ENCODE peak calls at places on chromosome 16, in six cellular contexts. One of them, this sample, is unnamed.

GRCh38 chr16:69187891-69188451 is 1.0 kb downstream of the SNTB2 start:
- DNase-seq in tibial nerve: peak
- DNase-seq in endothelial cell of umbilical vein: peak
- DNase-seq in NB4: peak
- DNase-seq in GM12891: no peak
- DNase-seq in stomach: peak
- DNase-seq in this sample: no peak

GRCh38 chr16:21264226-21265036 is 13.7 kb downstream of the CRYM start:
- DNase-seq in GM12891: no peak
- DNase-seq in endothelial cell of umbilical vein: peak
- DNase-seq in stomach: no peak
- DNase-seq in NB4: no peak
- DNase-seq in tibial nerve: no peak
- DNase-seq in this sample: no peak

GRCh38 chr16:11500720-11501346 is 85.9 kb downstream of the LITAF start:
- DNase-seq in GM12891: no peak
- DNase-seq in NB4: no peak
- DNase-seq in stomach: no peak
- DNase-seq in tibial nerve: no peak
- DNase-seq in endothelial cell of umbilical vein: no peak
- DNase-seq in this sample: no peak

GRCh38 chr16:64478258-64478906 is 643.5 kb downstream of the CDH11 start:
- DNase-seq in tibial nerve: no peak
- DNase-seq in stomach: no peak
- DNase-seq in NB4: no peak
- DNase-seq in GM12891: no peak
- DNase-seq in endothelial cell of umbilical vein: peak
- DNase-seq in this sample: no peak

GRCh38 chr16:10590342-10590741 is 9.9 kb upstream of the EMP2 start:
- DNase-seq in tibial nerve: no peak
- DNase-seq in GM12891: no peak
- DNase-seq in endothelial cell of umbilical vein: no peak
- DNase-seq in stomach: no peak
- DNase-seq in NB4: no peak
- DNase-seq in this sample: no peak

GRCh38 chr16:56558024-56558747 is 6.7 kb upstream of the MT4 start:
- DNase-seq in NB4: no peak
- DNase-seq in tibial nerve: no peak
- DNase-seq in stomach: no peak
- DNase-seq in GM12891: no peak
- DNase-seq in endothelial cell of umbilical vein: no peak
- DNase-seq in this sample: peak

GRCh38 chr16:87303962-87304521 is 13.2 kb downstream of the C16orf95 start:
- DNase-seq in tibial nerve: no peak
- DNase-seq in GM12891: no peak
- DNase-seq in endothelial cell of umbilical vein: no peak
- DNase-seq in stomach: no peak
- DNase-seq in NB4: no peak
- DNase-seq in this sample: no peak

GRCh38 chr16:64981568-64982281 is 140.1 kb downstream of the CDH11 start:
- DNase-seq in endothelial cell of umbilical vein: no peak
- DNase-seq in stomach: no peak
- DNase-seq in NB4: no peak
- DNase-seq in GM12891: no peak
- DNase-seq in tibial nerve: no peak
- DNase-seq in this sample: no peak

GRCh38 chr16:73504591-73504990 is 456.7 kb upstream of the ZFHX3 start:
- DNase-seq in GM12891: no peak
- DNase-seq in endothelial cell of umbilical vein: no peak
- DNase-seq in stomach: no peak
- DNase-seq in tibial nerve: no peak
- DNase-seq in NB4: no peak
- DNase-seq in this sample: no peak

GRCh38 chr16:70658921-70659320 is 12.6 kb downstream of the IL34 start:
- DNase-seq in GM12891: no peak
- DNase-seq in NB4: no peak
- DNase-seq in tibial nerve: no peak
- DNase-seq in endothelial cell of umbilical vein: no peak
- DNase-seq in stomach: no peak
- DNase-seq in this sample: no peak

GRCh38 chr16:65098916-65099315 is 22.9 kb downstream of the CDH11 start:
- DNase-seq in stomach: no peak
- DNase-seq in NB4: no peak
- DNase-seq in GM12891: no peak
- DNase-seq in tibial nerve: no peak
- DNase-seq in endothelial cell of umbilical vein: no peak
- DNase-seq in this sample: no peak

GRCh38 chr16:63530974-63531373 is 1494.7 kb upstream of the CDH8 start:
- DNase-seq in stomach: no peak
- DNase-seq in NB4: no peak
- DNase-seq in tibial nerve: no peak
- DNase-seq in GM12891: no peak
- DNase-seq in endothelial cell of umbilical vein: no peak
- DNase-seq in this sample: no peak

GRCh38 chr16:85229869-85230416 is 117.7 kb upstream of the CIBAR2 start:
- DNase-seq in tibial nerve: no peak
- DNase-seq in endothelial cell of umbilical vein: no peak
- DNase-seq in NB4: no peak
- DNase-seq in stomach: no peak
- DNase-seq in GM12891: no peak
- DNase-seq in this sample: no peak

GRCh38 chr16:65070831-65071230 is 51.0 kb downstream of the CDH11 start:
- DNase-seq in NB4: peak
- DNase-seq in endothelial cell of umbilical vein: peak
- DNase-seq in GM12891: no peak
- DNase-seq in tibial nerve: peak
- DNase-seq in stomach: peak
- DNase-seq in this sample: peak

GRCh38 chr16:77132051-77132618 is 58.9 kb upstream of the MON1B start:
- DNase-seq in tibial nerve: no peak
- DNase-seq in NB4: no peak
- DNase-seq in GM12891: no peak
- DNase-seq in endothelial cell of umbilical vein: no peak
- DNase-seq in stomach: no peak
- DNase-seq in this sample: no peak

GRCh38 chr16:71727545-71728324 is 3.2 kb upstream of the PHLPP2 start:
- DNase-seq in NB4: no peak
- DNase-seq in tibial nerve: no peak
- DNase-seq in stomach: no peak
- DNase-seq in GM12891: no peak
- DNase-seq in endothelial cell of umbilical vein: no peak
- DNase-seq in this sample: no peak

GRCh38 chr16:17138801-17139200 is 332.0 kb downstream of the XYLT1 start:
- DNase-seq in stomach: no peak
- DNase-seq in tibial nerve: no peak
- DNase-seq in GM12891: no peak
- DNase-seq in endothelial cell of umbilical vein: no peak
- DNase-seq in NB4: peak
- DNase-seq in this sample: no peak

GRCh38 chr16:89574681-89575246 is 794 bp upstream of the CPNE7 start:
- DNase-seq in endothelial cell of umbilical vein: peak
- DNase-seq in NB4: peak
- DNase-seq in tibial nerve: no peak
- DNase-seq in GM12891: peak
- DNase-seq in stomach: peak
- DNase-seq in this sample: peak

GRCh38 chr16:47492428-47493357 is 31.6 kb downstream of the PHKB start:
- DNase-seq in stomach: peak
- DNase-seq in tibial nerve: peak
- DNase-seq in GM12891: no peak
- DNase-seq in endothelial cell of umbilical vein: no peak
- DNase-seq in NB4: peak
- DNase-seq in this sample: no peak
- TF ChIP-seq POLR2A in stomach: no peak
- TF ChIP-seq POLR2A in tibial nerve: no peak
- TF ChIP-seq POLR2A in GM12891: no peak
- TF ChIP-seq POLR2A in endothelial cell of umbilical vein: no peak
- TF ChIP-seq POLR2A in NB4: peak
- TF ChIP-seq POLR2A in this sample: no peak

GRCh38 chr16:30526823-30527634 is 663 bp upstream of the ZNF768 start:
- DNase-seq in GM12891: peak
- DNase-seq in NB4: peak
- DNase-seq in tibial nerve: peak
- DNase-seq in endothelial cell of umbilical vein: peak
- DNase-seq in stomach: peak
- DNase-seq in this sample: peak
- TF ChIP-seq POLR2A in GM12891: peak
- TF ChIP-seq POLR2A in NB4: peak
- TF ChIP-seq POLR2A in tibial nerve: peak
- TF ChIP-seq POLR2A in endothelial cell of umbilical vein: peak
- TF ChIP-seq POLR2A in stomach: peak
- TF ChIP-seq POLR2A in this sample: no peak

GRCh38 chr16:721765-722481 is 977 bp downstream of the ANTKMT start:
- DNase-seq in endothelial cell of umbilical vein: no peak
- DNase-seq in GM12891: no peak
- DNase-seq in NB4: no peak
- DNase-seq in tibial nerve: no peak
- DNase-seq in stomach: no peak
- DNase-seq in this sample: no peak

GRCh38 chr16:720507-720989 is 398 bp upstream of the ANTKMT start:
- DNase-seq in stomach: no peak
- DNase-seq in endothelial cell of umbilical vein: peak
- DNase-seq in NB4: peak
- DNase-seq in tibial nerve: no peak
- DNase-seq in GM12891: peak
- DNase-seq in this sample: no peak

GRCh38 chr16:719815-720506 is 985 bp upstream of the ANTKMT start:
- DNase-seq in tibial nerve: no peak
- DNase-seq in GM12891: no peak
- DNase-seq in stomach: no peak
- DNase-seq in endothelial cell of umbilical vein: no peak
- DNase-seq in NB4: peak
- DNase-seq in this sample: peak

GRCh38 chr16:722835-723633 is 2.1 kb downstream of the ANTKMT start:
- DNase-seq in stomach: no peak
- DNase-seq in tibial nerve: no peak
- DNase-seq in endothelial cell of umbilical vein: no peak
- DNase-seq in GM12891: no peak
- DNase-seq in NB4: no peak
- DNase-seq in this sample: no peak

DNA sequence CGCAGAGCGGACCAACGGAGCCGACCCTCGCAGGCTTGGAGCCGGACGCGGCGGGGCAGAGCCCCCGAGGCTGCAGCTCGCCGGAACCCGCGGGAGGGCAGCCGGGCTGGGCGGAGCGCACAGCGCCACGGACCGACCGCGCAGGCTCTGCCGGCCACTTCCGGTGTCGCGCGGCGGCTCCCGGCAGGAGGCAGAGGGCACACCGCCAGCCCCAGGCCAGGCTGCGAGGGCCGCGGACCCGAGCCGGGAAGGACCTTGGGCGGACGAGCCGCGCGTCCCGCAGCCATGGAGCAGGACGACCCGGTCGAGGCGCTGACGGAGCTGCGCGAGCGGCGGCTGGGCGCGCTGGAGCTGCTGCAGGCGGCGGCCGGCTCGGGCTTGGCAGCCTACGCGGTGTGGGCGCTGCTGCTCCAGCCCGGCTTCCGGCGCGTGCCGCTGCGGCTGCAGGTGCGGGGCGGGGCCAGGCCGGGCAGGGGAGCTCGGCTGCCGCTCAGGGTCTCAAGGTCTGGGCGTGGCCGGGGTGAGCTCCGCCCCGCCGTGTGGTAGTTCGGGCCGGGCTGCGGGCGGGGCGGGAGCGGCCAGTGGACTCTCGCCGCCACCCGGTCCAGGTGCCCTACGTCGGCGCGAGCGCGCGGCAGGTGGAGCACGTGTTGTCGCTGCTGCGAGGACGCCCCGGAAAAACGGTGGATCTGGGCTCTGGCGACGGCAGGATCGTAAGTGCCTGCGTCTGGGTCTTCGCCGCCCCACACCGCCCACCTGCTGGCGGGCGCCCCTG is at the start of gene ANTKMT:
- DNase-seq in NB4: peak
- DNase-seq in GM12891: peak
- DNase-seq in tibial nerve: peak
- DNase-seq in endothelial cell of umbilical vein: peak
- DNase-seq in stomach: peak
- DNase-seq in this sample: peak
- TF ChIP-seq POLR2A in NB4: peak
- TF ChIP-seq POLR2A in GM12891: peak
- TF ChIP-seq POLR2A in tibial nerve: peak
- TF ChIP-seq POLR2A in endothelial cell of umbilical vein: peak
- TF ChIP-seq POLR2A in stomach: no peak
- TF ChIP-seq POLR2A in this sample: peak

GRCh38 chr16:15487336-15488284 is 53.2 kb downstream of the BMERB1 start:
- DNase-seq in tibial nerve: no peak
- DNase-seq in NB4: no peak
- DNase-seq in endothelial cell of umbilical vein: no peak
- DNase-seq in stomach: no peak
- DNase-seq in GM12891: no peak
- DNase-seq in this sample: no peak

GRCh38 chr16:15491430-15491829 is 57.0 kb downstream of the BMERB1 start:
- DNase-seq in NB4: no peak
- DNase-seq in stomach: no peak
- DNase-seq in endothelial cell of umbilical vein: no peak
- DNase-seq in GM12891: no peak
- DNase-seq in tibial nerve: no peak
- DNase-seq in this sample: no peak

GRCh38 chr16:15490123-15490711 is 55.8 kb downstream of the BMERB1 start:
- DNase-seq in stomach: no peak
- DNase-seq in tibial nerve: no peak
- DNase-seq in NB4: no peak
- DNase-seq in endothelial cell of umbilical vein: no peak
- DNase-seq in GM12891: no peak
- DNase-seq in this sample: no peak

GRCh38 chr16:15486661-15487060 is 52.3 kb downstream of the BMERB1 start:
- DNase-seq in tibial nerve: no peak
- DNase-seq in GM12891: no peak
- DNase-seq in NB4: no peak
- DNase-seq in stomach: no peak
- DNase-seq in endothelial cell of umbilical vein: no peak
- DNase-seq in this sample: no peak

DNA sequence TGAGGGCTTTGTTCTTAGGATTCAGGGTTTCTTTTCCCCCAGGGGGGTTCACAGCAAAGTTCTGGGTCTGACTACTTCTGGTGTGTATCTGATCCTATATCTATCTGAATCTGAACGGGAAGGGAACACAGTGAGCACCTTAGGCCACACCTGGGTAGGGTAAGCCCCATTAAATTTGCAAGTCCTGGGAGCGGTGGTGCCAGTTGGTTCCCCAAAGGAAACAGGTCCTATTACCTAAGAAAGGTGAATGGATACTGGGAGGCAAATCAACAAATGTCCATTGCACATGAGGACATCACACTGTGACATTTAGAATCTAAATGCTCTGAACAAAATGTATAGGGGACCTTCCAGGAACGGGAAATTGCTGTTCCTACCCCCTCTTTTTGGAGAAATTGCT is 54.6 kb downstream of the BMERB1 start:
- DNase-seq in stomach: no peak
- DNase-seq in GM12891: no peak
- DNase-seq in NB4: no peak
- DNase-seq in tibial nerve: no peak
- DNase-seq in endothelial cell of umbilical vein: no peak
- DNase-seq in this sample: no peak
- TF ChIP-seq POLR2A in stomach: no peak
- TF ChIP-seq POLR2A in GM12891: no peak
- TF ChIP-seq POLR2A in NB4: no peak
- TF ChIP-seq POLR2A in tibial nerve: no peak
- TF ChIP-seq POLR2A in endothelial cell of umbilical vein: no peak
- TF ChIP-seq POLR2A in this sample: no peak